ENCODE peak calls at places on chromosomes 5 and 9, in seven cellular contexts. O is HCT116, U is H1, V is SK-N-SH, G is HepG2, Q is K562, F is T47D. T is an unnamed sample.

GRCh38 chr9:86246752-86247161 is 12.7 kb downstream of the C9orf153 start:
- DNase-seq in Q (peak), U (no peak), V (no peak), O (no peak), G (peak), F (no peak), T (peak)

GRCh38 chr9:107059215-107059614 is 196.2 kb downstream of the ZNF462 start:
- DNase-seq in F (no peak), Q (no peak), V (no peak), O (no peak), U (no peak), G (no peak), T (no peak)

GRCh38 chr5:155082401-155082800 is 68.8 kb downstream of the KIF4B start:
- DNase-seq in G (no peak), Q (no peak), V (no peak), U (no peak), O (peak), F (no peak), T (no peak)

GRCh38 chr5:177317959-177318377 is 6.3 kb upstream of the MXD3 start:
- DNase-seq in V (peak), U (peak), G (peak), F (peak), Q (peak), O (peak), T (no peak)

GRCh38 chr5:88236866-88237642 is 31.6 kb downstream of the TMEM161B start:
- DNase-seq in F (no peak), U (no peak), Q (no peak), V (no peak), O (no peak), G (no peak), T (no peak)

GRCh38 chr5:53430618-53431252 is 49.7 kb upstream of the FST start:
- DNase-seq in O (peak), F (no peak), Q (peak), V (no peak), G (peak), U (no peak), T (no peak)

GRCh38 chr9:137204731-137205125 is 720 bp downstream of the TMEM203 start:
- DNase-seq in Q (no peak), G (no peak), F (no peak), O (no peak), V (no peak), U (no peak), T (no peak)

GRCh38 chr9:133574791-133575672 is 34.2 kb downstream of the FAM163B start:
- DNase-seq in F (no peak), V (no peak), O (no peak), G (no peak), U (no peak), Q (no peak), T (no peak)

GRCh38 chr9:96513622-96514021 is 63.7 kb downstream of the HABP4 start:
- DNase-seq in G (no peak), U (no peak), F (no peak), V (no peak), O (no peak), Q (no peak), T (no peak)

GRCh38 chr9:3662671-3663070 is 136.9 kb upstream of the RFX3 start:
- DNase-seq in G (no peak), V (no peak), O (no peak), U (no peak), Q (no peak), F (no peak), T (no peak)

GRCh38 chr9:80292231-80292630 is 720.5 kb downstream of the TLE4 start:
- DNase-seq in O (no peak), V (no peak), Q (no peak), F (no peak), U (no peak), G (no peak), T (no peak)

GRCh38 chr9:27182421-27182820 is 73.4 kb downstream of the TEK start:
- DNase-seq in U (no peak), F (no peak), O (no peak), Q (no peak), V (no peak), G (no peak), T (no peak)

GRCh38 chr9:110543631-110544051 is 35.9 kb downstream of the SVEP1 start:
- DNase-seq in F (no peak), V (no peak), U (peak), O (no peak), G (no peak), Q (no peak), T (no peak)

GRCh38 chr5:15695171-15695676 is 195.2 kb downstream of the FBXL7 start:
- DNase-seq in O (no peak), Q (no peak), U (no peak), V (no peak), F (no peak), G (no peak), T (no peak)

GRCh38 chr5:41707853-41708603 is 162.2 kb downstream of the OXCT1 start:
- DNase-seq in V (peak), U (peak), G (peak), Q (peak), O (peak), F (peak), T (no peak)

GRCh38 chr9:132042324-132042723 is 37.3 kb downstream of the MED27 start:
- DNase-seq in U (no peak), G (no peak), O (peak), F (no peak), Q (peak), V (no peak), T (no peak)

GRCh38 chr9:136538599-136539426 is 7.0 kb downstream of the NOTCH1 start:
- DNase-seq in F (no peak), V (no peak), G (no peak), O (no peak), Q (no peak), U (no peak), T (no peak)

GRCh38 chr5:34552129-34552528 is 104.0 kb upstream of the RAI14 start:
- DNase-seq in O (no peak), V (no peak), U (no peak), Q (no peak), F (no peak), G (no peak), T (no peak)

GRCh38 chr5:103744159-103744558 is 181.6 kb upstream of the NUDT12 start:
- DNase-seq in Q (no peak), V (no peak), O (no peak), U (no peak), F (no peak), G (no peak), T (no peak)

GRCh38 chr5:29143266-29143665 is 2050.2 kb upstream of the CDH6 start:
- DNase-seq in O (no peak), G (no peak), V (no peak), F (no peak), Q (no peak), U (no peak), T (no peak)

GRCh38 chr5:61919920-61920319 is 386.1 kb upstream of the KIF2A start:
- DNase-seq in O (no peak), Q (no peak), G (peak), U (no peak), V (no peak), F (no peak), T (no peak)

GRCh38 chr9:36415822-36416515 is 15.9 kb upstream of the RNF38 start:
- DNase-seq in O (no peak), Q (no peak), G (no peak), U (peak), F (no peak), V (no peak), T (no peak)

GRCh38 chr5:116577064-116577788 is 2.6 kb upstream of the SEMA6A start:
- DNase-seq in U (no peak), F (no peak), V (no peak), Q (no peak), O (no peak), G (no peak), T (peak)

GRCh38 chr9:89137548-89138462 is 40.8 kb downstream of the SHC3 start:
- DNase-seq in Q (no peak), U (no peak), V (no peak), F (no peak), O (peak), G (no peak), T (no peak)

GRCh38 chr5:61632064-61632463 is 300.0 kb downstream of the ZSWIM6 start:
- DNase-seq in U (no peak), O (no peak), V (no peak), Q (no peak), G (no peak), F (no peak), T (no peak)

GRCh38 chr9:37955781-37956422 is 52.0 kb upstream of the SLC25A51 start:
- DNase-seq in G (no peak), Q (no peak), F (no peak), U (no peak), V (no peak), O (no peak), T (no peak)

GRCh38 chr5:28807230-28807629 is 1768.8 kb upstream of the CDH9 start:
- DNase-seq in U (no peak), G (no peak), Q (no peak), V (no peak), F (no peak), O (no peak), T (no peak)

GRCh38 chr9:98909935-98910334 is 33.8 kb upstream of the COL15A1 start:
- DNase-seq in G (no peak), V (no peak), F (no peak), Q (no peak), U (peak), O (no peak), T (no peak)

GRCh38 chr9:75186767-75187380 is 98.6 kb downstream of the OSTF1 start:
- DNase-seq in O (no peak), V (peak), U (no peak), F (peak), G (no peak), Q (no peak), T (no peak)

GRCh38 chr9:95953986-95954385 is 78.5 kb downstream of the ERCC6L2 start:
- DNase-seq in U (no peak), F (no peak), V (no peak), O (no peak), Q (no peak), G (no peak), T (peak)

GRCh38 chr5:177304392-177305119 is 957 bp downstream of the PRELID1 start:
- DNase-seq in V (peak), G (peak), Q (peak), F (no peak), U (no peak), O (no peak), T (no peak)

GRCh38 chr9:129866373-129867137 is 31.3 kb downstream of the USP20 start:
- DNase-seq in U (no peak), F (no peak), G (no peak), Q (no peak), V (no peak), O (no peak), T (no peak)

GRCh38 chr9:81380960-81381359 is 308.4 kb downstream of the TLE1 start:
- DNase-seq in Q (no peak), G (no peak), V (no peak), O (no peak), U (no peak), F (no peak), T (no peak)

GRCh38 chr5:127694518-127695171 is 8.5 kb upstream of the CCDC192 start:
- DNase-seq in Q (no peak), O (no peak), U (no peak), G (no peak), V (no peak), F (no peak), T (no peak)

GRCh38 chr5:142798099-142798768 is 28.1 kb downstream of the ARHGAP26 start:
- DNase-seq in V (no peak), O (no peak), Q (no peak), G (peak), U (no peak), F (no peak), T (no peak)

GRCh38 chr5:58184910-58185309 is 275.0 kb downstream of the PLK2 start:
- DNase-seq in O (no peak), V (no peak), U (no peak), G (no peak), Q (no peak), F (no peak), T (no peak)

GRCh38 chr5:58185397-58186195 is 274.3 kb downstream of the PLK2 start:
- DNase-seq in G (no peak), V (no peak), O (no peak), Q (no peak), U (no peak), F (no peak), T (no peak)

GRCh38 chr5:58183078-58183885 is 276.6 kb downstream of the PLK2 start:
- DNase-seq in O (no peak), V (no peak), Q (no peak), U (no peak), F (no peak), G (no peak), T (no peak)

GRCh38 chr5:58182287-58182841 is 277.5 kb downstream of the PLK2 start:
- DNase-seq in Q (no peak), V (no peak), U (no peak), O (no peak), G (no peak), F (no peak), T (no peak)

GRCh38 chr5:58181578-58182286 is 278.2 kb downstream of the PLK2 start:
- DNase-seq in G (no peak), V (no peak), O (no peak), F (no peak), Q (no peak), U (no peak), T (no peak)
- TF ChIP-seq JUND in G (no peak), V (no peak), O (no peak), F (peak), Q (no peak), U (no peak), T (no peak)

DNA sequence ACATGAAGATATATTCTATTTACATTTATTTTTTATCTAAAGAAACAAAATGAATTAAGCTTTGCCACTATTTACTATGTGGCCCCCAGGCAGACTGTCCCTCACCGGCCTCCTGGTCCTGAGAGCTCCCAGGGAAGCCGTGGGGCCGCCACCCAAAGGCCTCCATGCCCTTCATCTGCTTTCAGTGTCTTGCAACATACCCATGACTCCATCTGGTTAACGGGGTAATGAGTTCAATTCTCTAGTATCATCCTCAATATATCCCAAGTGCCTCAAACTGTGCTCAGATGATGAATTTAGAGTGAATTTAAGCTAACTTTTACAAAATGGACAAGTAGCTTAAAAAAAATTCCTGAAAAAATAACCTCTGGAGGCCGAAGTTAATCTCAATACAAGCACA is 26.2 kb downstream of the DAP start:
- DNase-seq in G (no peak), V (no peak), U (no peak), F (no peak), Q (peak), O (no peak), T (no peak)
- TF ChIP-seq JUND in G (no peak), V (no peak), U (no peak), F (no peak), Q (no peak), O (no peak), T (no peak)

GRCh38 chr5:149639718-149640117 is 58.4 kb downstream of the ARHGEF37 start:
- DNase-seq in G (no peak), V (peak), O (no peak), Q (no peak), U (no peak), F (no peak), T (no peak)
- TF ChIP-seq JUND in G (no peak), V (no peak), O (no peak), Q (no peak), U (no peak), F (no peak), T (no peak)

GRCh38 chr5:114243983-114244305 is 117.9 kb upstream of the KCNN2 start:
- DNase-seq in V (no peak), F (no peak), Q (no peak), G (no peak), U (no peak), O (no peak), T (no peak)

GRCh38 chr5:114255275-114255674 is 106.6 kb upstream of the KCNN2 start:
- DNase-seq in F (no peak), V (no peak), G (no peak), U (no peak), O (no peak), Q (no peak), T (no peak)

DNA sequence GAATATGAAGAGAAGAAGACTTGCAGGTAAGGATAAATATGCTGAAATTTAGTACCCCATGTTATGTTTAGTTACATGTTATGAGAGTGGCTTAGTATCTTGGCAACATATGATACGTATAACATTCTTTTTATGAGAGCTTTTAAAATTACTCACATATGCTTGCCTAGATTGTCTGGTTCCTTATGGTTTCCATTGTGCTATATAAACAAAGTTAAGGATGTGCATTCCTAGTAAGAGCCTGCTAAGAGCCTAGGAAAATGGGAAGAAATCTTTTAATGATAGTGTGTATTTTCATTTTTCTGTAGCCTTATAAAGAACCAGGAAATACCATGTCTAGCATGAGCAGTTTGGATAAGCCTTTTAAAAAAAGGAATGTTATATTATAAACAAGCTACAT is 112.0 kb upstream of the KCNN2 start:
- DNase-seq in V (no peak), O (no peak), U (no peak), F (no peak), Q (no peak), G (no peak), T (no peak)
- TF ChIP-seq JUND in V (no peak), O (no peak), U (no peak), F (no peak), Q (no peak), G (no peak), T (no peak)

DNA sequence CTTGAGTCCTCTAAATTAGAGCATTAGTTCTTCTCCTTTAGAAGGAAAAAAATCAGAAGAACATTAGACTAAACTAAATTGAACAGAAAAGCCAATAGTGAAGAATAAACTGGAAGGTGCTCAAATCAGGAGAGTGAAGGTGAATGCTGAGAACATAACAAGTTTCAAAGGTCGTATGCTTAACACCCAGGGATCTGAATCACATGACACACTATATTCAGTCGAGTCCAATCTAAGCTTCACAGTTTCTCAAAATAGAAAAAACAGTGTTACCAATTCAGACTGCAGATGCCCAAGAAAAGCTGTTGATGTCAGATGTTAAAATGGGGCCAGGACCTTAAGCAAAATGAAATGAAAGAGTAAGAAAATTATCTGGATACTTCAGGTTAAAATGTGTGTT is 614.5 kb downstream of the EFNA5 start:
- DNase-seq in Q (no peak), G (no peak), F (no peak), U (no peak), O (no peak), V (no peak), T (no peak)
- TF ChIP-seq JUND in Q (no peak), G (no peak), F (no peak), U (no peak), O (no peak), V (no peak), T (no peak)

GRCh38 chr9:22119537-22120167 is 110.5 kb upstream of the CDKN2B start:
- DNase-seq in Q (no peak), O (no peak), G (peak), V (peak), F (no peak), U (no peak), T (no peak)
- TF ChIP-seq JUND in Q (no peak), O (no peak), G (no peak), V (no peak), F (no peak), U (no peak), T (no peak)

GRCh38 chr9:115614931-115615401 is 497.0 kb upstream of the TNC start:
- DNase-seq in V (no peak), O (no peak), F (no peak), G (no peak), Q (no peak), U (no peak), T (no peak)
- TF ChIP-seq JUND in V (no peak), O (no peak), F (no peak), G (no peak), Q (no peak), U (no peak), T (no peak)